ENCODE peak calls at places on chromosome 4, in ten cellular contexts. One of them, this sample, is unnamed.

GRCh38 chr4:48343531-48343930 is 2.2 kb downstream of the SLAIN2 start:
- DNase-seq in lung: no peak
- DNase-seq in brain microvascular endothelial cell: no peak
- DNase-seq in Peyer's patch: no peak
- DNase-seq in uterus: no peak
- DNase-seq in astrocyte: no peak
- DNase-seq in fibroblast of lung: peak; percentile 50
- DNase-seq in Calu3: no peak
- DNase-seq in GM10248: no peak
- DNase-seq in fibroblast of mammary gland: peak; percentile 38
- DNase-seq in this sample: no peak

GRCh38 chr4:100299019-100299418 is 108.8 kb upstream of the DDIT4L start:
- DNase-seq in Calu3: no peak
- DNase-seq in fibroblast of lung: peak; percentile 95
- DNase-seq in Peyer's patch: no peak
- DNase-seq in fibroblast of mammary gland: peak; percentile 100
- DNase-seq in uterus: peak; percentile 24
- DNase-seq in brain microvascular endothelial cell: peak; percentile 93
- DNase-seq in lung: no peak
- DNase-seq in GM10248: no peak
- DNase-seq in astrocyte: peak; percentile 94
- DNase-seq in this sample: peak; percentile 92

GRCh38 chr4:71498624-71499023 is 159.8 kb downstream of the SLC4A4 start:
- DNase-seq in astrocyte: no peak
- DNase-seq in brain microvascular endothelial cell: no peak
- DNase-seq in lung: no peak
- DNase-seq in Peyer's patch: no peak
- DNase-seq in Calu3: no peak
- DNase-seq in uterus: no peak
- DNase-seq in fibroblast of lung: no peak
- DNase-seq in GM10248: no peak
- DNase-seq in fibroblast of mammary gland: no peak
- DNase-seq in this sample: no peak

GRCh38 chr4:14771504-14772175 is 230.6 kb upstream of the CPEB2 start:
- DNase-seq in Peyer's patch: no peak
- DNase-seq in uterus: no peak
- DNase-seq in brain microvascular endothelial cell: no peak
- DNase-seq in Calu3: no peak
- DNase-seq in GM10248: no peak
- DNase-seq in fibroblast of lung: no peak
- DNase-seq in fibroblast of mammary gland: peak; percentile 25
- DNase-seq in astrocyte: no peak
- DNase-seq in lung: no peak
- DNase-seq in this sample: no peak

GRCh38 chr4:142126890-142127497 is 490.6 kb downstream of the IL15 start:
- DNase-seq in lung: peak; percentile 52
- DNase-seq in uterus: peak; percentile 61
- DNase-seq in astrocyte: peak; percentile 56
- DNase-seq in brain microvascular endothelial cell: peak; percentile 71
- DNase-seq in fibroblast of mammary gland: peak; percentile 80
- DNase-seq in fibroblast of lung: peak; percentile 68
- DNase-seq in Calu3: peak; percentile 56
- DNase-seq in Peyer's patch: peak; percentile 80
- DNase-seq in GM10248: peak; percentile 6
- DNase-seq in this sample: peak; percentile 44

GRCh38 chr4:54940996-54941395 is 184.4 kb downstream of the KDR start:
- DNase-seq in fibroblast of lung: no peak
- DNase-seq in Peyer's patch: no peak
- DNase-seq in Calu3: no peak
- DNase-seq in astrocyte: no peak
- DNase-seq in uterus: no peak
- DNase-seq in brain microvascular endothelial cell: no peak
- DNase-seq in lung: no peak
- DNase-seq in fibroblast of mammary gland: no peak
- DNase-seq in GM10248: no peak
- DNase-seq in this sample: no peak

GRCh38 chr4:168021666-168022065 is 70.7 kb upstream of the ANXA10 start:
- DNase-seq in uterus: no peak
- DNase-seq in brain microvascular endothelial cell: peak; percentile 27
- DNase-seq in Calu3: peak; percentile 12
- DNase-seq in astrocyte: peak; percentile 8
- DNase-seq in lung: no peak
- DNase-seq in fibroblast of mammary gland: no peak
- DNase-seq in fibroblast of lung: peak; percentile 25
- DNase-seq in Peyer's patch: no peak
- DNase-seq in GM10248: no peak
- DNase-seq in this sample: no peak

GRCh38 chr4:74217365-74217764 is 59.4 kb downstream of the MTHFD2L start:
- DNase-seq in brain microvascular endothelial cell: peak; percentile 48
- DNase-seq in astrocyte: peak; percentile 84
- DNase-seq in lung: no peak
- DNase-seq in fibroblast of mammary gland: peak; percentile 65
- DNase-seq in Peyer's patch: no peak
- DNase-seq in fibroblast of lung: peak; percentile 83
- DNase-seq in uterus: no peak
- DNase-seq in Calu3: no peak
- DNase-seq in GM10248: no peak
- DNase-seq in this sample: no peak

GRCh38 chr4:11801466-11802446 is 373.1 kb upstream of the HS3ST1 start:
- DNase-seq in lung: no peak
- DNase-seq in uterus: no peak
- DNase-seq in brain microvascular endothelial cell: no peak
- DNase-seq in astrocyte: no peak
- DNase-seq in Peyer's patch: no peak
- DNase-seq in Calu3: no peak
- DNase-seq in fibroblast of mammary gland: no peak
- DNase-seq in GM10248: no peak
- DNase-seq in fibroblast of lung: no peak
- DNase-seq in this sample: no peak

GRCh38 chr4:36722986-36723385 is 441.6 kb downstream of the DTHD1 start:
- DNase-seq in Calu3: no peak
- DNase-seq in lung: no peak
- DNase-seq in GM10248: no peak
- DNase-seq in brain microvascular endothelial cell: no peak
- DNase-seq in astrocyte: no peak
- DNase-seq in fibroblast of lung: no peak
- DNase-seq in Peyer's patch: no peak
- DNase-seq in uterus: no peak
- DNase-seq in fibroblast of mammary gland: no peak
- DNase-seq in this sample: no peak
- TF ChIP-seq CTCF in Calu3: no peak
- TF ChIP-seq CTCF in lung: no peak
- TF ChIP-seq CTCF in GM10248: peak; percentile 16
- TF ChIP-seq CTCF in brain microvascular endothelial cell: no peak
- TF ChIP-seq CTCF in astrocyte: no peak
- TF ChIP-seq CTCF in fibroblast of lung: no peak
- TF ChIP-seq CTCF in Peyer's patch: no peak
- TF ChIP-seq CTCF in uterus: no peak
- TF ChIP-seq CTCF in fibroblast of mammary gland: no peak
- TF ChIP-seq CTCF in this sample: no peak

GRCh38 chr4:13182136-13182535 is 302.0 kb downstream of the RAB28 start:
- DNase-seq in GM10248: no peak
- DNase-seq in astrocyte: peak; percentile 59
- DNase-seq in lung: no peak
- DNase-seq in Calu3: no peak
- DNase-seq in brain microvascular endothelial cell: peak; percentile 8
- DNase-seq in Peyer's patch: no peak
- DNase-seq in fibroblast of lung: peak; percentile 69
- DNase-seq in fibroblast of mammary gland: no peak
- DNase-seq in uterus: no peak
- DNase-seq in this sample: no peak
- TF ChIP-seq CTCF in GM10248: no peak
- TF ChIP-seq CTCF in astrocyte: no peak
- TF ChIP-seq CTCF in lung: no peak
- TF ChIP-seq CTCF in Calu3: no peak
- TF ChIP-seq CTCF in brain microvascular endothelial cell: no peak
- TF ChIP-seq CTCF in Peyer's patch: no peak
- TF ChIP-seq CTCF in fibroblast of lung: no peak
- TF ChIP-seq CTCF in fibroblast of mammary gland: no peak
- TF ChIP-seq CTCF in uterus: no peak
- TF ChIP-seq CTCF in this sample: no peak

GRCh38 chr4:153467154-153467896 is 1.2 kb downstream of the TMEM131L start:
- DNase-seq in GM10248: peak; percentile 90
- DNase-seq in Peyer's patch: peak; percentile 94
- DNase-seq in fibroblast of lung: no peak
- DNase-seq in astrocyte: no peak
- DNase-seq in fibroblast of mammary gland: no peak
- DNase-seq in brain microvascular endothelial cell: no peak
- DNase-seq in Calu3: peak; percentile 68
- DNase-seq in lung: peak; percentile 80
- DNase-seq in uterus: no peak
- DNase-seq in this sample: no peak

GRCh38 chr4:153467897-153468262 is 1.7 kb downstream of the TMEM131L start:
- DNase-seq in Peyer's patch: no peak
- DNase-seq in GM10248: no peak
- DNase-seq in fibroblast of mammary gland: no peak
- DNase-seq in lung: no peak
- DNase-seq in brain microvascular endothelial cell: no peak
- DNase-seq in Calu3: no peak
- DNase-seq in fibroblast of lung: no peak
- DNase-seq in uterus: no peak
- DNase-seq in astrocyte: no peak
- DNase-seq in this sample: no peak

GRCh38 chr4:153465922-153466636 is at the start of gene TMEM131L:
- DNase-seq in fibroblast of lung: peak; percentile 64
- DNase-seq in fibroblast of mammary gland: peak; percentile 47
- DNase-seq in lung: peak; percentile 73
- DNase-seq in brain microvascular endothelial cell: peak; percentile 38
- DNase-seq in Peyer's patch: peak; percentile 83
- DNase-seq in astrocyte: no peak
- DNase-seq in Calu3: peak; percentile 50
- DNase-seq in GM10248: peak; percentile 86
- DNase-seq in uterus: peak; percentile 61
- DNase-seq in this sample: no peak

GRCh38 chr4:153465583-153465921 is 608 bp upstream of the TMEM131L start:
- DNase-seq in astrocyte: no peak
- DNase-seq in fibroblast of mammary gland: peak; percentile 59
- DNase-seq in GM10248: peak; percentile 37
- DNase-seq in Calu3: peak; percentile 25
- DNase-seq in fibroblast of lung: peak; percentile 59
- DNase-seq in brain microvascular endothelial cell: peak; percentile 70
- DNase-seq in uterus: peak; percentile 59
- DNase-seq in Peyer's patch: peak; percentile 82
- DNase-seq in lung: peak; percentile 41
- DNase-seq in this sample: no peak

DNA sequence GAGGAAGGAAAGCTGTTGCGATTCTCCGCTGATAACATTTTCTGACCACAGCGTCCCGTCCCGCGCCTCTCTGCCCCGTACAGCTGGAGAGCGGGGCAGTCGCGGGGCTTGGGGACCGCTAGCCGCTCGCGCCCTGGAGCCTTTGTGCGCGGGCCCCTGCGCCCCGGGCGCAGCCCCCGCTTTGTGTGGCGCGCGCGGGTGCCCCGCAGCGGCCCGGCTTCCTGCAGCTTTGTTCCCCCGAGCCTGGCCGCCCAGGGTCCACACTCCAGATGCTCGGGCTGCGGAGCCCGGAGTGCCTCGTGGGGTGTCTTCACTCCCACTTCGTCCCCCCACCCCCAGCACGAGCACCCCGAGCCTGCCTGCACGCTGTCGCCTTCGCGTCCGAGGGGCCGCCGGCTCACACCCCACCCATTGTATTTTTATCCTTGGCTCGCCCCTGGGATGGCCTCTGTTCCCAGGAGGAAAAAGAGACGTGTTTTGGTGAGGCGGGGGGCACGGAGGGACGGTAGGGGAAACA is 535 bp downstream of the TMEM131L start:
- DNase-seq in GM10248: no peak
- DNase-seq in fibroblast of mammary gland: no peak
- DNase-seq in brain microvascular endothelial cell: no peak
- DNase-seq in astrocyte: no peak
- DNase-seq in uterus: no peak
- DNase-seq in lung: no peak
- DNase-seq in Peyer's patch: no peak
- DNase-seq in Calu3: no peak
- DNase-seq in fibroblast of lung: no peak
- DNase-seq in this sample: no peak
- TF ChIP-seq CTCF in GM10248: no peak
- TF ChIP-seq CTCF in fibroblast of mammary gland: no peak
- TF ChIP-seq CTCF in brain microvascular endothelial cell: no peak
- TF ChIP-seq CTCF in astrocyte: no peak
- TF ChIP-seq CTCF in uterus: no peak
- TF ChIP-seq CTCF in lung: no peak
- TF ChIP-seq CTCF in Peyer's patch: no peak
- TF ChIP-seq CTCF in Calu3: no peak
- TF ChIP-seq CTCF in fibroblast of lung: no peak
- TF ChIP-seq CTCF in this sample: no peak

GRCh38 chr4:189806506-189806905 is 134.2 kb upstream of the FRG1 start:
- DNase-seq in uterus: no peak
- DNase-seq in GM10248: no peak
- DNase-seq in Calu3: no peak
- DNase-seq in Peyer's patch: no peak
- DNase-seq in brain microvascular endothelial cell: no peak
- DNase-seq in lung: no peak
- DNase-seq in astrocyte: no peak
- DNase-seq in fibroblast of mammary gland: no peak
- DNase-seq in fibroblast of lung: no peak
- DNase-seq in this sample: no peak

GRCh38 chr4:189804884-189805283 is 135.8 kb upstream of the FRG1 start:
- DNase-seq in GM10248: no peak
- DNase-seq in fibroblast of mammary gland: no peak
- DNase-seq in brain microvascular endothelial cell: no peak
- DNase-seq in Calu3: no peak
- DNase-seq in uterus: no peak
- DNase-seq in fibroblast of lung: no peak
- DNase-seq in lung: no peak
- DNase-seq in Peyer's patch: no peak
- DNase-seq in astrocyte: no peak
- DNase-seq in this sample: no peak

GRCh38 chr4:189800545-189801088 is 140.1 kb upstream of the FRG1 start:
- DNase-seq in astrocyte: no peak
- DNase-seq in Calu3: no peak
- DNase-seq in lung: no peak
- DNase-seq in Peyer's patch: no peak
- DNase-seq in fibroblast of mammary gland: no peak
- DNase-seq in fibroblast of lung: no peak
- DNase-seq in brain microvascular endothelial cell: no peak
- DNase-seq in GM10248: no peak
- DNase-seq in uterus: no peak
- DNase-seq in this sample: no peak

GRCh38 chr4:189807031-189807430 is 133.6 kb upstream of the FRG1 start:
- DNase-seq in fibroblast of lung: no peak
- DNase-seq in lung: no peak
- DNase-seq in fibroblast of mammary gland: no peak
- DNase-seq in brain microvascular endothelial cell: no peak
- DNase-seq in Peyer's patch: no peak
- DNase-seq in GM10248: no peak
- DNase-seq in astrocyte: no peak
- DNase-seq in uterus: no peak
- DNase-seq in Calu3: no peak
- DNase-seq in this sample: no peak

DNA sequence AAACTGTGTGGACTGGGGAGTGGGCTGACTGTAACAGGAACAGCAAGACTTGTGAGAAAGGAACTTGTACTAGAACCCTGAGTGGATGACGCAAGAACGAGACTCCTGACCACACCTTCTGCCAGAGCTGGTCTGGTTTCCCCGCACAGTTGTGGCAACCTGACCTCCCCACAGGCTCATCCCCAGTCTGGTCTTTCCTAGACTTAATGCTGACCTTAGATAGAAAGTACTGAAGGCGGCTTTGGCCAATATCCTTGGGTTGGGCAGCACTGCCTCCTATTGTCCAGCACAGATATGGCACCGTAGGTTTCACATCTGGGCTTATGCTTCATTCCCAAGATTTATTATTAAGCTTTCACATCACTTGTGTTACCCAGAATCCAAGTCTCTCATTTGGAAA is 137.8 kb upstream of the FRG1 start:
- DNase-seq in Peyer's patch: no peak
- DNase-seq in astrocyte: no peak
- DNase-seq in brain microvascular endothelial cell: no peak
- DNase-seq in fibroblast of mammary gland: no peak
- DNase-seq in Calu3: no peak
- DNase-seq in GM10248: no peak
- DNase-seq in fibroblast of lung: no peak
- DNase-seq in uterus: no peak
- DNase-seq in lung: no peak
- DNase-seq in this sample: no peak
- TF ChIP-seq CTCF in Peyer's patch: no peak
- TF ChIP-seq CTCF in astrocyte: no peak
- TF ChIP-seq CTCF in brain microvascular endothelial cell: no peak
- TF ChIP-seq CTCF in fibroblast of mammary gland: no peak
- TF ChIP-seq CTCF in Calu3: no peak
- TF ChIP-seq CTCF in GM10248: no peak
- TF ChIP-seq CTCF in fibroblast of lung: no peak
- TF ChIP-seq CTCF in uterus: no peak
- TF ChIP-seq CTCF in lung: no peak
- TF ChIP-seq CTCF in this sample: no peak

This sample was measured in AG09319.